ENCODE peak calls at places on chromosome 1, in nine cellular contexts. V is spleen; M is esophagus squamous epithelium; F is CD8-positive, alpha-beta T cell; E is fibroblast of lung; N is tibial artery; D is left ventricle myocardium inferior; B is esophagus muscularis mucosa; A is tibial nerve. K is an unnamed sample.

GRCh38 chr1:214833357-214833756 is 230.4 kb downstream of the CENPF start:
- DNase-seq in V (no peak), M (no peak), F (no peak), E (peak; percentile 86), N (no peak), D (no peak), B (no peak), A (no peak), K (no peak)

GRCh38 chr1:36882536-36883285 is 151.6 kb downstream of the GRIK3 start:
- DNase-seq in V (no peak), M (no peak), F (no peak), E (no peak), N (no peak), D (no peak), B (peak; percentile 87), A (no peak), K (no peak)

GRCh38 chr1:83571536-83571935 is 427.4 kb downstream of the TTLL7 start:
- DNase-seq in V (no peak), M (no peak), F (no peak), E (no peak), N (no peak), D (no peak), B (no peak), A (no peak), K (no peak)

GRCh38 chr1:85654066-85654782 is 54.0 kb downstream of the ZNHIT6 start:
- DNase-seq in V (no peak), M (no peak), F (no peak), E (peak; percentile 56), N (no peak), D (no peak), B (no peak), A (no peak), K (no peak)

GRCh38 chr1:177306981-177307380 is 136.2 kb downstream of the BRINP2 start:
- DNase-seq in V (no peak), M (no peak), F (no peak), E (peak; percentile 12), N (no peak), D (no peak), B (no peak), A (no peak), K (no peak)

GRCh38 chr1:67031848-67032247 is 22.1 kb downstream of the SLC35D1 start:
- DNase-seq in V (no peak), M (no peak), F (no peak), E (no peak), N (no peak), D (no peak), B (no peak), A (no peak), K (no peak)

GRCh38 chr1:230851291-230851691 is 17.0 kb downstream of the C1orf198 start:
- DNase-seq in V (no peak), M (no peak), F (no peak), E (peak; percentile 95), N (no peak), D (no peak), B (no peak), A (no peak), K (no peak)

GRCh38 chr1:54610048-54610447 is 13.3 kb downstream of the FAM151A start:
- DNase-seq in V (peak; percentile 68), M (no peak), F (no peak), E (peak; percentile 8), N (no peak), D (no peak), B (no peak), A (no peak), K (no peak)

GRCh38 chr1:147892216-147892615 is 10.4 kb upstream of the GJA8 start:
- DNase-seq in V (no peak), M (no peak), F (no peak), E (no peak), N (no peak), D (no peak), B (peak; percentile 80), A (no peak), K (no peak)

GRCh38 chr1:43432171-43432860 is 21.4 kb downstream of the HYI start:
- DNase-seq in V (peak; percentile 67), M (no peak), F (no peak), E (no peak), N (no peak), D (no peak), B (no peak), A (no peak), K (no peak)

GRCh38 chr1:67559222-67559700 is 125.7 kb upstream of the GADD45A start:
- DNase-seq in V (no peak), M (no peak), F (no peak), E (peak; percentile 74), N (peak; percentile 74), D (peak; percentile 50), B (no peak), A (peak; percentile 25), K (no peak)

GRCh38 chr1:200838676-200839445 is 33.9 kb upstream of the GPR25 start:
- DNase-seq in V (no peak), M (no peak), F (no peak), E (peak; percentile 69), N (no peak), D (no peak), B (no peak), A (no peak), K (no peak)

GRCh38 chr1:99650773-99651437 is 5.0 kb downstream of the PALMD start:
- DNase-seq in V (no peak), M (no peak), F (no peak), E (peak; percentile 75), N (no peak), D (no peak), B (no peak), A (no peak), K (no peak)

GRCh38 chr1:6545276-6545934 is 8.9 kb downstream of the NOL9 start:
- DNase-seq in V (no peak), M (no peak), F (peak; percentile 11), E (peak; percentile 66), N (no peak), D (no peak), B (no peak), A (no peak), K (no peak)

GRCh38 chr1:112034277-112034676 is 44.8 kb upstream of the KCND3 start:
- DNase-seq in V (no peak), M (no peak), F (no peak), E (no peak), N (no peak), D (no peak), B (no peak), A (no peak), K (no peak)

GRCh38 chr1:61140778-61141177 is 58.4 kb downstream of the NFIA start:
- DNase-seq in V (no peak), M (no peak), F (no peak), E (no peak), N (no peak), D (no peak), B (no peak), A (no peak), K (no peak)
- H3K27ac ChIP-seq in V (peak overlapping the region; percentile 18), M (peak overlapping the region; percentile 71), F (no peak overlapping the region), E (no peak overlapping the region), N (peak overlapping the region; percentile 68), D (peak overlapping the region; percentile 39), B (peak overlapping the region; percentile 42), A (no peak overlapping the region), K (peak overlapping the region; percentile 77)

GRCh38 chr1:29197590-29197924 is 15.9 kb upstream of the SRSF4 start:
- DNase-seq in V (no peak), M (no peak), F (no peak), E (peak; percentile 44), N (no peak), D (no peak), B (no peak), A (no peak), K (no peak)
- TF ChIP-seq CTCF in V (no peak), M (peak; percentile 19), F (peak; percentile 27), E (peak; percentile 35), N (no peak), D (peak; percentile 49), B (peak; percentile 28), A (no peak), K (no peak)

GRCh38 chr1:8420318-8420717 is 102.4 kb downstream of the SLC45A1 start:
- DNase-seq in V (no peak), M (no peak), F (no peak), E (no peak), N (no peak), D (no peak), B (no peak), A (no peak), K (no peak)
- H3K4me1 ChIP-seq in V (peaks cover 84% of the 10 kb centered on the region), M (peaks cover 38% of the 10 kb centered on the region), F (peaks cover 62% of the 10 kb centered on the region), E (peaks cover 16% of the 10 kb centered on the region), N (peaks cover 66% of the 10 kb centered on the region), D (peaks cover 96% of the 10 kb centered on the region), B (peaks cover 76% of the 10 kb centered on the region), A (peaks cover 62% of the 10 kb centered on the region), K (peaks cover 65% of the 10 kb centered on the region)

GRCh38 chr1:156894711-156895407 is 1.3 kb downstream of the PEAR1 start:
- DNase-seq in V (no peak), M (no peak), F (no peak), E (peak; percentile 19), N (peak; percentile 67), D (peak; percentile 72), B (no peak), A (peak; percentile 52), K (no peak)

GRCh38 chr1:156892190-156893047 is 1.1 kb upstream of the PEAR1 start:
- DNase-seq in V (peak; percentile 95), M (no peak), F (peak; percentile 76), E (peak; percentile 82), N (peak; percentile 91), D (peak; percentile 94), B (peak; percentile 96), A (peak; percentile 87), K (peak; percentile 54)

GRCh38 chr1:156893048-156893953 is at the start of gene PEAR1:
- DNase-seq in V (no peak), M (no peak), F (no peak), E (peak; percentile 47), N (peak; percentile 47), D (peak; percentile 79), B (no peak), A (no peak), K (no peak)

GRCh38 chr1:156895408-156895874 is 1.9 kb downstream of the PEAR1 start:
- DNase-seq in V (no peak), M (no peak), F (no peak), E (no peak), N (no peak), D (no peak), B (no peak), A (no peak), K (no peak)

GRCh38 chr1:156894001-156894400 is 483 bp downstream of the PEAR1 start:
- DNase-seq in V (peak; percentile 48), M (no peak), F (no peak), E (peak; percentile 35), N (no peak), D (no peak), B (no peak), A (no peak), K (no peak)
- H3K27ac ChIP-seq in V (peak overlapping the region; percentile 84), M (peak overlapping the region; percentile 89), F (no peak overlapping the region), E (peak overlapping the region; percentile 95), N (peak overlapping the region; percentile 95), D (peak overlapping the region; percentile 94), B (peak overlapping the region; percentile 84), A (peak overlapping the region; percentile 78), K (peak overlapping the region; percentile 82)

DNA sequence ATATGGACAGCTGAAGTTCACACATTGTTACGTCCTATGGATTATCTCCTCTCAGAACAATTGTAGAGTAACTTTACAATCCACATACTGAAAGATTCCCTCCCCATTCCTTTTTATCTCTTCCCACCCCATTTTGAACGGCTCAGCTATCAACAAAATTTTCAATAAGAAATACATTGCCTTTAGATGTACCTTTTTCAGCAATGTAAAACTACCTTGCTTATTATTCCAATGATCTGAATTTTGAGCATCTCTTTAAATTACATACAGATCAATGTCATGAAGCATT is 503.7 kb downstream of the SMYD3 start:
- DNase-seq in V (no peak), M (no peak), F (no peak), E (no peak), N (no peak), D (no peak), B (no peak), A (no peak), K (no peak)
- TF ChIP-seq CTCF in V (no peak), M (no peak), F (peak; percentile 4), E (no peak), N (no peak), D (peak; percentile 3), B (peak; percentile 1), A (no peak), K (no peak)

K was measured in thoracic aorta.